ENCODE peak calls at places on chromosomes 7 and 10, in four cellular contexts. H is small intestine, Q is colonic mucosa, F is activated T-helper 1 cell treated with Interleukin-2 at 50 U/mL for 16 hours. K is an unnamed sample.

GRCh38 chr10:58807631-58808024 is 295.0 kb downstream of the BICC1 start:
- DNase-seq in H (no peak), Q (no peak), F (no peak), K (no peak)

GRCh38 chr10:35300063-35300699 is 36.1 kb upstream of the CCNY start:
- DNase-seq in H (peak), Q (peak), F (no peak), K (no peak)

GRCh38 chr7:156607332-156608175 is 33.0 kb upstream of the RNF32 start:
- DNase-seq in H (no peak), Q (no peak), F (no peak), K (no peak)

GRCh38 chr10:94991243-94991888 is 52.9 kb downstream of the CYP2C9 start:
- DNase-seq in H (peak), Q (no peak), F (no peak), K (no peak)

GRCh38 chr7:4239991-4240812 is 441.9 kb upstream of the FOXK1 start:
- DNase-seq in H (no peak), Q (no peak), F (no peak), K (no peak)

GRCh38 chr10:29861811-29862505 is 197.4 kb downstream of the JCAD start:
- DNase-seq in H (no peak), Q (no peak), F (no peak), K (no peak)

GRCh38 chr7:81416648-81417047 is 353.2 kb downstream of the HGF start:
- DNase-seq in H (no peak), Q (no peak), F (no peak), K (no peak)

GRCh38 chr7:116461500-116461899 is 38.0 kb upstream of the CAV2 start:
- DNase-seq in H (no peak), Q (no peak), F (no peak), K (no peak)

GRCh38 chr10:12235796-12236195 is 39.8 kb downstream of the CDC123 start:
- DNase-seq in H (no peak), Q (no peak), F (no peak), K (no peak)

GRCh38 chr7:4204530-4205165 is 477.4 kb upstream of the FOXK1 start:
- DNase-seq in H (no peak), Q (no peak), F (no peak), K (no peak)

GRCh38 chr10:59905735-59906416 is 480 bp downstream of the CCDC6 start:
- DNase-seq in H (no peak), Q (no peak), F (no peak), K (peak)

GRCh38 chr10:72803119-72803505 is 90.4 kb upstream of the OIT3 start:
- DNase-seq in H (no peak), Q (no peak), F (no peak), K (no peak)

GRCh38 chr10:101141622-101142532 is 10.8 kb downstream of the TLX1 start:
- DNase-seq in H (peak), Q (peak), F (peak), K (peak)

GRCh38 chr10:15096661-15097010 is 519 bp upstream of the RPP38 start:
- DNase-seq in H (no peak), Q (no peak), F (no peak), K (no peak)

GRCh38 chr10:113709221-113709838 is 29.6 kb downstream of the CASP7 start:
- DNase-seq in H (no peak), Q (no peak), F (no peak), K (no peak)

GRCh38 chr7:155285423-155286220 is 12.1 kb upstream of the INSIG1 start:
- DNase-seq in H (no peak), Q (no peak), F (no peak), K (no peak)

GRCh38 chr7:28921822-28922221 is 36.3 kb downstream of the TRIL start:
- DNase-seq in H (peak), Q (peak), F (no peak), K (peak)

GRCh38 chr10:113853577-113854018 is 284 bp downstream of the DCLRE1A start:
- DNase-seq in H (peak), Q (no peak), F (no peak), K (no peak)

GRCh38 chr10:70197235-70197952 is 27.1 kb upstream of the SAR1A start:
- DNase-seq in H (no peak), Q (no peak), F (no peak), K (no peak)

GRCh38 chr7:146655928-146656797 is 539.6 kb downstream of the CNTNAP2 start:
- DNase-seq in H (peak), Q (no peak), F (no peak), K (no peak)

GRCh38 chr7:112484671-112485097 is 3.9 kb downstream of the LSMEM1 start:
- DNase-seq in H (no peak), Q (no peak), F (no peak), K (no peak)

GRCh38 chr10:114404171-114405010 is at the start of gene AFAP1L2:
- DNase-seq in H (peak), Q (peak), F (no peak), K (peak)

GRCh38 chr10:5446390-5446926 is 34.1 kb downstream of the NET1 start:
- DNase-seq in H (peak), Q (peak), F (peak), K (peak)

GRCh38 chr10:125060038-125060437 is 100.3 kb downstream of the CTBP2 start:
- DNase-seq in H (no peak), Q (no peak), F (no peak), K (no peak)

GRCh38 chr10:112490543-112490942 is 43.5 kb downstream of the VTI1A start:
- DNase-seq in H (no peak), Q (no peak), F (no peak), K (no peak)

GRCh38 chr7:114431198-114431597 is 16.6 kb downstream of the FOXP2 start:
- DNase-seq in H (no peak), Q (no peak), F (no peak), K (no peak)

GRCh38 chr10:93999401-93999851 is 5.7 kb downstream of the PLCE1 start:
- DNase-seq in H (no peak), Q (peak), F (no peak), K (no peak)

GRCh38 chr10:4546500-4546899 is 279.5 kb upstream of the AKR1E2 start:
- DNase-seq in H (no peak), Q (no peak), F (no peak), K (no peak)

GRCh38 chr7:42409296-42409695 is 172.3 kb upstream of the GLI3 start:
- DNase-seq in H (no peak), Q (no peak), F (no peak), K (no peak)

GRCh38 chr7:19772858-19773337 is 519 bp downstream of the TMEM196 start:
- DNase-seq in H (no peak), Q (no peak), F (no peak), K (peak)

GRCh38 chr7:41656357-41656756 is 46.5 kb downstream of the INHBA start:
- DNase-seq in H (no peak), Q (no peak), F (no peak), K (no peak)

GRCh38 chr10:43141421-43141820 is 3.2 kb downstream of the CSGALNACT2 start:
- DNase-seq in H (no peak), Q (no peak), F (no peak), K (no peak)

GRCh38 chr10:119448579-119449209 is 93.8 kb downstream of the RGS10 start:
- DNase-seq in H (no peak), Q (no peak), F (no peak), K (no peak)

GRCh38 chr10:78863601-78864239 is 205.0 kb upstream of the ZMIZ1 start:
- DNase-seq in H (no peak), Q (peak), F (no peak), K (no peak)

GRCh38 chr10:86260564-86260963 is 106.0 kb downstream of the GRID1 start:
- DNase-seq in H (no peak), Q (no peak), F (no peak), K (no peak)

K was measured in neural crest cell.